ENCODE peak calls at places on chromosome 9, in four cellular contexts. X is astrocyte of the spinal cord, B is Caco-2, E is AG04450. R is an unnamed sample.

GRCh38 chr9:70480405-70480980 is 66.0 kb upstream of the KLF9 start:
- DNase-seq in X (peak; percentile 96), B (no peak), E (peak; percentile 79), R (peak; percentile 98)

GRCh38 chr9:111961011-111961410 is 64.4 kb downstream of the UGCG start:
- DNase-seq in X (peak; percentile 62), B (no peak), E (no peak), R (no peak)

GRCh38 chr9:127566351-127567001 is 45.6 kb upstream of the STXBP1 start:
- DNase-seq in X (no peak), B (peak; percentile 80), E (no peak), R (no peak)

GRCh38 chr9:131290767-131291370 is 1.3 kb downstream of the PLPP7 start:
- DNase-seq in X (no peak), B (no peak), E (no peak), R (no peak)

GRCh38 chr9:110126986-110127864 is 80.7 kb downstream of the C9orf152 start:
- DNase-seq in X (no peak), B (peak; percentile 94), E (no peak), R (peak; percentile 83)

GRCh38 chr9:17462869-17463464 is 115.9 kb upstream of the SH3GL2 start:
- DNase-seq in X (peak; percentile 76), B (no peak), E (peak; percentile 45), R (peak; percentile 71)

GRCh38 chr9:12812710-12813109 is 37.9 kb downstream of the LURAP1L start:
- DNase-seq in X (peak; percentile 32), B (no peak), E (no peak), R (no peak)

GRCh38 chr9:131982102-131982501 is 97.6 kb downstream of the MED27 start:
- DNase-seq in X (no peak), B (no peak), E (no peak), R (no peak)

GRCh38 chr9:129171993-129172751 is 5.9 kb downstream of the IER5L start:
- DNase-seq in X (no peak), B (no peak), E (no peak), R (no peak)
- H3K4me3 ChIP-seq in X (no peak overlapping the region), B (no peak overlapping the region), E (no peak overlapping the region), R (no peak overlapping the region)

GRCh38 chr9:119357697-119358096 is 11.5 kb downstream of the BRINP1 start:
- DNase-seq in X (no peak), B (no peak), E (no peak), R (no peak)
- TF ChIP-seq CTCF in X (no peak), B (no peak), E (no peak), R (no peak)

DNA sequence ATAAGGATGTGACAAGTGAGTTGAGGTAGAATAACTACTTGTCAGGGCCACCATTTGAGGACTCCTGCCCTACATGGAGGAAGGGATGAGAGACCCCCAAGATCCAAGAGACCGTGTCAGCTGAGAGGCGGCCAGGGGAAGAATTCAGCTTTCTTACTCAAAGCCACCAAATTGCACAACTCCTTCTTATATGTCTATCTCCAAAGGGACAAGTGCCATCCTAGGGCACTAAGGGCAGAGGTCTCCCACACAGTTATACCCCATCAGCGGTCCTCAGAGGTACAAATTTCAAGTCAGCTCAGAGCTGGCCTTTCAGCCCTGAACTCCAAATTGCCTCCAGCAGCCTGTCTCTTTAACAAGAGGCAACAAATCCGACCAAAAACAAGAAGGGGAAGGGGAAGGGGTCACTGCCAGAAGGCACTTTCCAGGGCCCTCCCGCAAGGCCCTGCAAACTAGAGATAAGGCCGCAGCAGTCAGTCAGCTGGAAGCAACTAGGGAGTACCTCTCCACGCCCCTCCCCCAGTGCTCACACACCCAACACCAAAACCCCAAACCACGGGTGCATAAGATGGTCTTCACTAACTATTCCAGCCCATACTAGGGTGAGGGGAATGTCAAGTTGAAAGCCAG is 6.1 kb upstream of the STOML2 start:
- DNase-seq in X (no peak), B (peak; percentile 6), E (no peak), R (peak; percentile 26)
- H3K4me3 ChIP-seq in X (no peak overlapping the region), B (no peak overlapping the region), E (no peak overlapping the region), R (no peak overlapping the region)

GRCh38 chr9:77486968-77487367 is 161.2 kb downstream of the GNA14 start:
- DNase-seq in X (no peak), B (no peak), E (no peak), R (no peak)

GRCh38 chr9:77486463-77486862 is 161.7 kb downstream of the GNA14 start:
- DNase-seq in X (no peak), B (no peak), E (no peak), R (no peak)

DNA sequence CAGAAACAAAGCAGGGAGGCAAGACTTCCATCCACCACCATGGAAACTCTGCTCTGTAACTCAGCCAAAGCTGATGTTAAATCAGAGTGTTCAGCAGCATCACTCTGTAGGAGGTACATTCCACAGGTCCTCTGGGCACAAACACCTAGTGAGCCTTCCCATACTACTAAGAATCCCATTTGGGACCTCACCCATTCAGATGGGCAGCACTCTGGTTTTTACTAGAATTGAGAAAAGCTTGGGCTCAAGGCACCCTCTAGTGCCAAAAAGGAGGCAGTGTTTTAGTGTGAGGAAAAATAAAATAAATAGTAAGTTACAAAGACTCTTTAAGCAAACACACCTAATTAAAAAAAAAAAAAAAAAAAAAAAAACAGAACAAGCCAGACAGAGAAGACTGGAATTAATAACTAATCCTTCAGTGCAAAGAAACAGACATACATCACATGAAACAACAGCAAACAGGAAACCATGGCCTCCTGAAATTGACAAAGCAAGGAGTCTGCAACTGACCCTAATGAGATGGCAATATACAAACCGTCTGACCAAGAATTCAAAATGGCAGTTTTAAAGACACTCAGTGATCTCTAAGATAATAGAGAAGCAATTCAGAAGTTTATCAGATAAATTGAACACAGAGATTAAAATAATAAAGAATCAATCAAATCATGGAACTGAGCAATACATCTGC is 159.5 kb downstream of the GNA14 start:
- DNase-seq in X (peak; percentile 44), B (no peak), E (no peak), R (peak; percentile 18)
- TF ChIP-seq CTCF in X (peak; percentile 60), B (no peak), E (peak; percentile 63), R (peak; percentile 66)

GRCh38 chr9:130149654-130150286 is 22.4 kb upstream of the NCS1 start:
- DNase-seq in X (no peak), B (no peak), E (no peak), R (no peak)
- H3K4me3 ChIP-seq in X (no peak overlapping the region), B (no peak overlapping the region), E (no peak overlapping the region), R (no peak overlapping the region)

GRCh38 chr9:114735732-114736131 is 53.7 kb upstream of the TEX48 start:
- DNase-seq in X (no peak), B (no peak), E (no peak), R (peak; percentile 18)
- TF ChIP-seq CTCF in X (no peak), B (no peak), E (no peak), R (no peak)

GRCh38 chr9:124852829-124853531 is at the start of gene WDR38:
- DNase-seq in X (peak; percentile 77), B (peak; percentile 85), E (no peak), R (peak; percentile 80)

GRCh38 chr9:124849801-124850200 is 3.5 kb upstream of the WDR38 start:
- DNase-seq in X (peak; percentile 69), B (no peak), E (peak; percentile 56), R (no peak)

GRCh38 chr9:124853605-124854143 is 414 bp downstream of the WDR38 start:
- DNase-seq in X (no peak), B (no peak), E (no peak), R (no peak)

GRCh38 chr9:124854161-124854560 is 901 bp downstream of the WDR38 start:
- DNase-seq in X (no peak), B (no peak), E (no peak), R (no peak)

DNA sequence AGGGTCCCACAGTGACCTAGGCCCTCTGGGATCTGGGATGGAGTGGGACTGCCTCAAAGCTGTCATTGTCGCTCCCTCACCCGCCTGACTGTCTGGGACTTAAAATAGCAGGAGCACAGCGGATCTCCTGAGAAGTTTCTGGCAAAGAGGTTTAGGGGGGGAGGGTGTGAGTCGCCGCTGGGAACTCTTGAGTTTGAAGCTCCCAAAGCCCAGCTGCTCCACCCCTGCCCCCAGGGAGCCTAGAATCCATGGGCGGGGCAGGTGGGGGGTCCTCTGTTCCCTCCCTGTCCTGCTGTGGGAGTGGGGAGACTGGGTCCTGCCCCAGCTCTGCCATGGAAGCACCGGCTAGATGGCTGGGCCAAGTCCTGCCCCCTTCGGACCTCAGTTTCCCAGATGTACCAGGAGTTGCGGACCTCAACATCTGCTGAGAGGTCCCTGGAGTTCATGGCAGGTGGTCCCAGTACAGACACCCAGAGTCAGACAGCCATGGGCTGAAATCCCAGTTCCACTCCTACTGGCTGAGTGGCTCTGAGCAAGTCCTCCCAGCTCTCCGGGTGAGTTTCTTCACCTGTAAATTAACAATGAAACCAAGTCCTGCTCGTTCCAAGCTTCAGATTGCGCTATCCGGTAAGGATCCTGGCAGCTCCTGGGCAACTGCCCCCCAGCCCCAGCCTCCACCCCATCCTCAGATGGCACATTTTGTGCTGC is 985 bp upstream of the WDR38 start:
- DNase-seq in X (no peak), B (no peak), E (no peak), R (no peak)
- H3K4me3 ChIP-seq in X (peak overlapping the region; percentile 44), B (peak overlapping the region; percentile 47), E (peak overlapping the region; percentile 61), R (no peak overlapping the region)

DNA sequence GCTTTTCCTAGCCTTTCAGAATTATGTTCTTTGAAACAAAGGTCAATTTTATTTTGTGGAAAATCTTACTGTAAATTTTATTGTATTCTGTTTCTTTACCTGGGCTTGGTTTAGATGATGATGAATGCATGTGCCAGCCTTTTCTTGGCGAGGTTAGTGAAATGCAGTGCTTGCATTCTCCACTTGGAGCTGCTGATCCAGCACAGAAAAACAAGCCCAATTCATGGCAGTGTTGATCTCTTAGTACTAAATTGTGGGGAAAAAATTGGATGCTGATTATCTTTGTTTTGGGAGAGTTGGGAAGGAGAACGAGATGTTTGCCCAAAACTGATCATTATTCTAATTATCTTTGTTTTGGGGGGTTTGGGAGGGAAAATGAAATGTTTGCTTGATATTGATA is 3.7 kb downstream of the HABP4 start:
- DNase-seq in X (peak; percentile 60), B (no peak), E (no peak), R (peak; percentile 64)
- TF ChIP-seq CTCF in X (peak; percentile 76), B (peak; percentile 21), E (peak; percentile 75), R (peak; percentile 73)